ENCODE peak calls at places on chromosomes 6 and 20, in nine cellular contexts. Q is WTC11; A is T-cell; T is activated T-cell treated with anti-CD3 and anti-CD28 coated beads, Interleukin-2, amount 50 U/mL, for 72 hours; Y is germinal center; V is amniotic stem cell; K is astrocyte of the spinal cord; O is OCI-M1; D is effector CD4-positive, alpha-beta T cell. G is an unnamed sample.

GRCh38 chr6:55748880-55749279 is 126.5 kb downstream of the BMP5 start:
- DNase-seq in Q (no peak), A (no peak), T (no peak), Y (no peak), V (no peak), K (no peak), O (no peak), D (no peak), G (no peak)

GRCh38 chr6:127341471-127342202 is 1.8 kb downstream of the ECHDC1 start:
- DNase-seq in Q (no peak), A (no peak), T (no peak), Y (peak), V (no peak), K (no peak), O (peak), D (no peak), G (no peak)

GRCh38 chr6:140708386-140708785 is 1333.9 kb upstream of the CITED2 start:
- DNase-seq in Q (no peak), A (no peak), T (no peak), Y (no peak), V (no peak), K (no peak), O (no peak), D (no peak), G (no peak)

GRCh38 chr6:170205126-170205525 is 85.8 kb downstream of the DLL1 start:
- DNase-seq in Q (no peak), A (no peak), T (no peak), Y (no peak), V (no peak), K (no peak), O (no peak), D (no peak), G (no peak)

GRCh38 chr6:168093071-168093505 is 14.1 kb upstream of the FRMD1 start:
- DNase-seq in Q (no peak), A (no peak), T (no peak), Y (no peak), V (no peak), K (no peak), O (no peak), D (no peak), G (no peak)

GRCh38 chr20:23873370-23874015 is 6.1 kb downstream of the CST5 start:
- DNase-seq in Q (no peak), A (no peak), T (peak), Y (no peak), V (no peak), K (no peak), O (no peak), D (no peak), G (no peak)

GRCh38 chr20:47515843-47516242 is 14.2 kb downstream of the NCOA3 start:
- DNase-seq in Q (no peak), A (no peak), T (no peak), Y (no peak), V (no peak), K (no peak), O (no peak), D (no peak), G (no peak)

GRCh38 chr20:41005361-41005729 is 23.3 kb upstream of the TOP1 start:
- DNase-seq in Q (no peak), A (no peak), T (no peak), Y (no peak), V (peak), K (peak), O (no peak), D (no peak), G (no peak)

GRCh38 chr6:165922309-165922794 is 245.3 kb downstream of the TBXT start:
- DNase-seq in Q (no peak), A (no peak), T (no peak), Y (no peak), V (no peak), K (peak), O (no peak), D (no peak), G (no peak)

GRCh38 chr6:17478223-17478907 is 85.0 kb downstream of the CAP2 start:
- DNase-seq in Q (no peak), A (no peak), T (no peak), Y (no peak), V (no peak), K (no peak), O (no peak), D (no peak), G (no peak)

GRCh38 chr6:124743420-124743819 is 218.8 kb upstream of the RNF217 start:
- DNase-seq in Q (no peak), A (no peak), T (no peak), Y (no peak), V (no peak), K (no peak), O (no peak), D (no peak), G (no peak)

GRCh38 chr6:64217721-64218603 is 582.4 kb downstream of the PHF3 start:
- DNase-seq in Q (no peak), A (no peak), T (no peak), Y (no peak), V (no peak), K (peak), O (no peak), D (no peak), G (no peak)

GRCh38 chr6:144582939-144583613 is 297.9 kb downstream of the UTRN start:
- DNase-seq in Q (peak), A (peak), T (peak), Y (peak), V (no peak), K (peak), O (peak), D (peak), G (no peak)

GRCh38 chr6:85537055-85537494 is 56.6 kb downstream of the SNX14 start:
- DNase-seq in Q (no peak), A (no peak), T (no peak), Y (peak), V (no peak), K (peak), O (peak), D (no peak), G (no peak)

GRCh38 chr6:42086046-42086664 is 35.8 kb downstream of the TAF8 start:
- DNase-seq in Q (peak), A (no peak), T (no peak), Y (no peak), V (no peak), K (no peak), O (no peak), D (no peak), G (no peak)

GRCh38 chr6:132614554-132614953 is 9.5 kb downstream of the TAAR2 start:
- DNase-seq in Q (no peak), A (no peak), T (no peak), Y (no peak), V (no peak), K (no peak), O (peak), D (no peak), G (no peak)

GRCh38 chr20:19888269-19888669 is 128.9 kb upstream of the NAA20 start:
- DNase-seq in Q (no peak), A (no peak), T (no peak), Y (no peak), V (no peak), K (no peak), O (no peak), D (no peak), G (no peak)

GRCh38 chr6:39520943-39521342 is 198.4 kb upstream of the KCNK16 start:
- DNase-seq in Q (no peak), A (no peak), T (no peak), Y (no peak), V (no peak), K (no peak), O (no peak), D (no peak), G (no peak)

GRCh38 chr6:16651871-16652270 is 109.4 kb downstream of the ATXN1 start:
- DNase-seq in Q (no peak), A (no peak), T (no peak), Y (no peak), V (no peak), K (no peak), O (no peak), D (peak), G (no peak)

GRCh38 chr6:143843689-143844405 is 709 bp downstream of the LTV1 start:
- DNase-seq in Q (no peak), A (no peak), T (no peak), Y (peak), V (no peak), K (peak), O (peak), D (peak), G (no peak)

GRCh38 chr6:32942555-32942954 is 1.7 kb upstream of the HLA-DMB start:
- DNase-seq in Q (no peak), A (no peak), T (no peak), Y (no peak), V (no peak), K (no peak), O (no peak), D (no peak), G (no peak)

GRCh38 chr6:32947552-32948465 is 5.1 kb downstream of the HLA-DMA start:
- DNase-seq in Q (peak), A (no peak), T (peak), Y (no peak), V (no peak), K (peak), O (peak), D (peak), G (no peak)

GRCh38 chr6:13262302-13263006 is 65.9 kb downstream of the TBC1D7 start:
- DNase-seq in Q (no peak), A (no peak), T (no peak), Y (no peak), V (no peak), K (no peak), O (no peak), D (no peak), G (no peak)

GRCh38 chr6:141992109-141992508 is 140.6 kb upstream of the GJE1 start:
- DNase-seq in Q (no peak), A (no peak), T (no peak), Y (no peak), V (no peak), K (no peak), O (no peak), D (no peak), G (no peak)

GRCh38 chr6:2448826-2449571 is 203.6 kb upstream of the GMDS start:
- DNase-seq in Q (peak), A (no peak), T (peak), Y (peak), V (peak), K (peak), O (peak), D (no peak), G (peak)

GRCh38 chr6:89323461-89324098 is 8.5 kb upstream of the GABRR2 start:
- DNase-seq in Q (no peak), A (no peak), T (no peak), Y (no peak), V (no peak), K (peak), O (no peak), D (no peak), G (no peak)

GRCh38 chr6:43129434-43130194 is 41.5 kb upstream of the SRF start:
- DNase-seq in Q (peak), A (no peak), T (peak), Y (no peak), V (no peak), K (no peak), O (peak), D (no peak), G (no peak)

GRCh38 chr6:43766964-43767461 is 3.0 kb upstream of the VEGFA start:
- DNase-seq in Q (peak), A (no peak), T (no peak), Y (no peak), V (no peak), K (no peak), O (no peak), D (no peak), G (no peak)

GRCh38 chr6:151765444-151765886 is 42.0 kb upstream of the ESR1 start:
- DNase-seq in Q (peak), A (no peak), T (peak), Y (peak), V (peak), K (peak), O (peak), D (peak), G (peak)

GRCh38 chr6:22062807-22063408 is 233.9 kb downstream of the PRL start:
- DNase-seq in Q (no peak), A (no peak), T (peak), Y (peak), V (no peak), K (no peak), O (no peak), D (peak), G (no peak)

GRCh38 chr6:11309947-11310665 is 77.6 kb upstream of the NEDD9 start:
- DNase-seq in Q (peak), A (no peak), T (no peak), Y (no peak), V (no peak), K (no peak), O (no peak), D (no peak), G (no peak)